ENCODE peak calls at places on chromosome 6, in nine cellular contexts. E, R, H, P, V, L, W, K and A are unnamed samples.

GRCh38 chr6:96724641-96725040 is 112.6 kb downstream of the GPR63 start:
- DNase-seq in E (no peak), R (no peak), H (no peak), P (no peak), V (no peak), L (no peak), W (no peak), K (no peak), A (no peak)

GRCh38 chr6:45679163-45679562 is 301.4 kb upstream of the SUPT3H start:
- DNase-seq in E (no peak), R (no peak), H (no peak), P (no peak), V (no peak), L (no peak), W (no peak), K (no peak), A (no peak)

GRCh38 chr6:11434565-11435326 is 102.8 kb upstream of the TMEM170B start:
- DNase-seq in E (peak), R (peak), H (no peak), P (no peak), V (peak), L (no peak), W (no peak), K (no peak), A (no peak)

GRCh38 chr6:25984265-25984664 is 21.7 kb downstream of the TRIM38 start:
- DNase-seq in E (no peak), R (no peak), H (no peak), P (no peak), V (no peak), L (no peak), W (no peak), K (no peak), A (no peak)

GRCh38 chr6:137161975-137162374 is 11.5 kb downstream of the IL22RA2 start:
- DNase-seq in E (no peak), R (no peak), H (no peak), P (no peak), V (no peak), L (no peak), W (no peak), K (no peak), A (no peak)

GRCh38 chr6:151681426-151682059 is 125.9 kb upstream of the ESR1 start:
- DNase-seq in E (no peak), R (no peak), H (no peak), P (peak), V (peak), L (no peak), W (no peak), K (no peak), A (no peak)

GRCh38 chr6:138346302-138347195 is 31.2 kb upstream of the SMIM28 start:
- DNase-seq in E (no peak), R (no peak), H (no peak), P (no peak), V (peak), L (no peak), W (no peak), K (no peak), A (no peak)

GRCh38 chr6:155493694-155494143 is 38.1 kb upstream of the NOX3 start:
- DNase-seq in E (peak), R (peak), H (no peak), P (no peak), V (peak), L (peak), W (no peak), K (no peak), A (no peak)

GRCh38 chr6:53546256-53546655 is 1.4 kb upstream of the GCLC start:
- DNase-seq in E (no peak), R (peak), H (no peak), P (no peak), V (peak), L (no peak), W (no peak), K (no peak), A (no peak)